ENCODE peak calls at places on chromosomes 7 and 10, in nine cellular contexts. One of them, this sample, is unnamed.

GRCh38 chr10:126571203-126571602 is 99.3 kb downstream of the C10orf90 start:
- DNase-seq in H54: no peak
- DNase-seq in stimulated activated naive B cell treated with anti-CD40 and anti-IgM and Interleukin-4, amounts not matched to agents 10 μg/mL and 1 μg/mL and 100 μg/mL, for 72 hours: no peak
- DNase-seq in choroid plexus epithelial cell: no peak
- DNase-seq in substantia nigra: no peak
- DNase-seq in left cardiac atrium: no peak
- DNase-seq in Kasumi-1: no peak
- DNase-seq in dorsolateral prefrontal cortex: no peak
- DNase-seq in gastrocnemius medialis: no peak
- DNase-seq in this sample: no peak

GRCh38 chr7:149762610-149763009 is 10.8 kb downstream of the ZNF467 start:
- DNase-seq in choroid plexus epithelial cell: no peak
- DNase-seq in stimulated activated naive B cell treated with anti-CD40 and anti-IgM and Interleukin-4, amounts not matched to agents 10 μg/mL and 1 μg/mL and 100 μg/mL, for 72 hours: no peak
- DNase-seq in H54: no peak
- DNase-seq in Kasumi-1: no peak
- DNase-seq in substantia nigra: no peak
- DNase-seq in left cardiac atrium: no peak
- DNase-seq in gastrocnemius medialis: no peak
- DNase-seq in dorsolateral prefrontal cortex: no peak
- DNase-seq in this sample: no peak

GRCh38 chr10:96188911-96189310 is 58.8 kb downstream of the ZNF518A start:
- DNase-seq in H54: no peak
- DNase-seq in choroid plexus epithelial cell: peak
- DNase-seq in Kasumi-1: no peak
- DNase-seq in gastrocnemius medialis: no peak
- DNase-seq in dorsolateral prefrontal cortex: no peak
- DNase-seq in left cardiac atrium: no peak
- DNase-seq in substantia nigra: no peak
- DNase-seq in stimulated activated naive B cell treated with anti-CD40 and anti-IgM and Interleukin-4, amounts not matched to agents 10 μg/mL and 1 μg/mL and 100 μg/mL, for 72 hours: no peak
- DNase-seq in this sample: no peak

GRCh38 chr10:17239276-17239660 is 11.2 kb downstream of the VIM start:
- DNase-seq in left cardiac atrium: no peak
- DNase-seq in substantia nigra: no peak
- DNase-seq in H54: no peak
- DNase-seq in Kasumi-1: no peak
- DNase-seq in dorsolateral prefrontal cortex: no peak
- DNase-seq in stimulated activated naive B cell treated with anti-CD40 and anti-IgM and Interleukin-4, amounts not matched to agents 10 μg/mL and 1 μg/mL and 100 μg/mL, for 72 hours: no peak
- DNase-seq in choroid plexus epithelial cell: no peak
- DNase-seq in gastrocnemius medialis: no peak
- DNase-seq in this sample: no peak

GRCh38 chr7:43844662-43845061 is 24.7 kb downstream of the MRPS24 start:
- DNase-seq in stimulated activated naive B cell treated with anti-CD40 and anti-IgM and Interleukin-4, amounts not matched to agents 10 μg/mL and 1 μg/mL and 100 μg/mL, for 72 hours: no peak
- DNase-seq in substantia nigra: no peak
- DNase-seq in Kasumi-1: no peak
- DNase-seq in choroid plexus epithelial cell: no peak
- DNase-seq in left cardiac atrium: no peak
- DNase-seq in gastrocnemius medialis: no peak
- DNase-seq in dorsolateral prefrontal cortex: no peak
- DNase-seq in H54: no peak
- DNase-seq in this sample: no peak

GRCh38 chr7:83820641-83821040 is 171.7 kb upstream of the SEMA3E start:
- DNase-seq in choroid plexus epithelial cell: no peak
- DNase-seq in dorsolateral prefrontal cortex: no peak
- DNase-seq in stimulated activated naive B cell treated with anti-CD40 and anti-IgM and Interleukin-4, amounts not matched to agents 10 μg/mL and 1 μg/mL and 100 μg/mL, for 72 hours: no peak
- DNase-seq in H54: no peak
- DNase-seq in gastrocnemius medialis: no peak
- DNase-seq in substantia nigra: no peak
- DNase-seq in left cardiac atrium: no peak
- DNase-seq in Kasumi-1: no peak
- DNase-seq in this sample: no peak

GRCh38 chr7:45683556-45684148 is 109.5 kb downstream of the ADCY1 start:
- DNase-seq in choroid plexus epithelial cell: no peak
- DNase-seq in gastrocnemius medialis: no peak
- DNase-seq in substantia nigra: no peak
- DNase-seq in H54: no peak
- DNase-seq in left cardiac atrium: no peak
- DNase-seq in dorsolateral prefrontal cortex: no peak
- DNase-seq in stimulated activated naive B cell treated with anti-CD40 and anti-IgM and Interleukin-4, amounts not matched to agents 10 μg/mL and 1 μg/mL and 100 μg/mL, for 72 hours: no peak
- DNase-seq in Kasumi-1: no peak
- DNase-seq in this sample: no peak

GRCh38 chr7:130366561-130366960 is 13.7 kb upstream of the CPA1 start:
- DNase-seq in left cardiac atrium: no peak
- DNase-seq in dorsolateral prefrontal cortex: no peak
- DNase-seq in H54: no peak
- DNase-seq in substantia nigra: no peak
- DNase-seq in gastrocnemius medialis: no peak
- DNase-seq in Kasumi-1: no peak
- DNase-seq in choroid plexus epithelial cell: no peak
- DNase-seq in stimulated activated naive B cell treated with anti-CD40 and anti-IgM and Interleukin-4, amounts not matched to agents 10 μg/mL and 1 μg/mL and 100 μg/mL, for 72 hours: no peak
- DNase-seq in this sample: no peak

GRCh38 chr10:97538401-97538800 is 34.2 kb upstream of the ANKRD2 start:
- DNase-seq in stimulated activated naive B cell treated with anti-CD40 and anti-IgM and Interleukin-4, amounts not matched to agents 10 μg/mL and 1 μg/mL and 100 μg/mL, for 72 hours: no peak
- DNase-seq in substantia nigra: peak
- DNase-seq in left cardiac atrium: no peak
- DNase-seq in gastrocnemius medialis: no peak
- DNase-seq in choroid plexus epithelial cell: peak
- DNase-seq in Kasumi-1: no peak
- DNase-seq in H54: no peak
- DNase-seq in dorsolateral prefrontal cortex: no peak
- DNase-seq in this sample: no peak

GRCh38 chr7:11009631-11010030 is 36.0 kb downstream of the PHF14 start:
- DNase-seq in stimulated activated naive B cell treated with anti-CD40 and anti-IgM and Interleukin-4, amounts not matched to agents 10 μg/mL and 1 μg/mL and 100 μg/mL, for 72 hours: no peak
- DNase-seq in H54: no peak
- DNase-seq in dorsolateral prefrontal cortex: no peak
- DNase-seq in Kasumi-1: no peak
- DNase-seq in substantia nigra: no peak
- DNase-seq in gastrocnemius medialis: no peak
- DNase-seq in choroid plexus epithelial cell: no peak
- DNase-seq in left cardiac atrium: no peak
- DNase-seq in this sample: no peak

GRCh38 chr7:100400656-100401055 is 27.4 kb downstream of the PILRA start:
- DNase-seq in dorsolateral prefrontal cortex: no peak
- DNase-seq in substantia nigra: no peak
- DNase-seq in left cardiac atrium: no peak
- DNase-seq in stimulated activated naive B cell treated with anti-CD40 and anti-IgM and Interleukin-4, amounts not matched to agents 10 μg/mL and 1 μg/mL and 100 μg/mL, for 72 hours: no peak
- DNase-seq in Kasumi-1: peak
- DNase-seq in gastrocnemius medialis: no peak
- DNase-seq in H54: no peak
- DNase-seq in choroid plexus epithelial cell: peak
- DNase-seq in this sample: no peak

GRCh38 chr10:76420725-76421124 is 989.3 kb downstream of the LRMDA start:
- DNase-seq in substantia nigra: no peak
- DNase-seq in H54: no peak
- DNase-seq in gastrocnemius medialis: no peak
- DNase-seq in Kasumi-1: no peak
- DNase-seq in left cardiac atrium: no peak
- DNase-seq in stimulated activated naive B cell treated with anti-CD40 and anti-IgM and Interleukin-4, amounts not matched to agents 10 μg/mL and 1 μg/mL and 100 μg/mL, for 72 hours: no peak
- DNase-seq in dorsolateral prefrontal cortex: no peak
- DNase-seq in choroid plexus epithelial cell: no peak
- DNase-seq in this sample: no peak

GRCh38 chr10:131977323-131978096 is 4.2 kb downstream of the BNIP3 start:
- DNase-seq in gastrocnemius medialis: no peak
- DNase-seq in dorsolateral prefrontal cortex: no peak
- DNase-seq in choroid plexus epithelial cell: no peak
- DNase-seq in Kasumi-1: no peak
- DNase-seq in stimulated activated naive B cell treated with anti-CD40 and anti-IgM and Interleukin-4, amounts not matched to agents 10 μg/mL and 1 μg/mL and 100 μg/mL, for 72 hours: no peak
- DNase-seq in left cardiac atrium: no peak
- DNase-seq in substantia nigra: no peak
- DNase-seq in H54: no peak
- DNase-seq in this sample: no peak

GRCh38 chr7:96327429-96327828 is 5.5 kb upstream of the SLC25A13 start:
- DNase-seq in Kasumi-1: no peak
- DNase-seq in stimulated activated naive B cell treated with anti-CD40 and anti-IgM and Interleukin-4, amounts not matched to agents 10 μg/mL and 1 μg/mL and 100 μg/mL, for 72 hours: no peak
- DNase-seq in left cardiac atrium: no peak
- DNase-seq in H54: no peak
- DNase-seq in dorsolateral prefrontal cortex: no peak
- DNase-seq in choroid plexus epithelial cell: no peak
- DNase-seq in gastrocnemius medialis: no peak
- DNase-seq in substantia nigra: no peak
- DNase-seq in this sample: no peak

GRCh38 chr10:6423004-6423403 is 157.1 kb downstream of the PRKCQ start:
- DNase-seq in substantia nigra: no peak
- DNase-seq in Kasumi-1: no peak
- DNase-seq in dorsolateral prefrontal cortex: no peak
- DNase-seq in H54: no peak
- DNase-seq in gastrocnemius medialis: no peak
- DNase-seq in left cardiac atrium: no peak
- DNase-seq in choroid plexus epithelial cell: no peak
- DNase-seq in stimulated activated naive B cell treated with anti-CD40 and anti-IgM and Interleukin-4, amounts not matched to agents 10 μg/mL and 1 μg/mL and 100 μg/mL, for 72 hours: no peak
- DNase-seq in this sample: peak

GRCh38 chr10:29858352-29859267 is 200.8 kb downstream of the JCAD start:
- DNase-seq in dorsolateral prefrontal cortex: no peak
- DNase-seq in H54: peak
- DNase-seq in stimulated activated naive B cell treated with anti-CD40 and anti-IgM and Interleukin-4, amounts not matched to agents 10 μg/mL and 1 μg/mL and 100 μg/mL, for 72 hours: no peak
- DNase-seq in left cardiac atrium: peak
- DNase-seq in gastrocnemius medialis: peak
- DNase-seq in Kasumi-1: peak
- DNase-seq in choroid plexus epithelial cell: peak
- DNase-seq in substantia nigra: no peak
- DNase-seq in this sample: peak